ENCODE peak calls at places on chromosomes 6 and 20, in eight cellular contexts. R is foreskin keratinocyte, F is right lobe of liver, A is tibial nerve, T is psoas muscle, O is A549, P is PC-3, L is RWPE1. X is an unnamed sample.

GRCh38 chr20:9743871-9744270 is 95.0 kb downstream of the PAK5 start:
- DNase-seq in L (no peak), P (no peak), R (no peak), O (no peak), F (no peak), T (no peak), A (no peak), X (no peak)

GRCh38 chr20:35663813-35664543 is 722 bp downstream of the CPNE1 start:
- DNase-seq in L (peak), R (peak), A (peak), F (peak), P (peak), T (peak), O (peak), X (peak)

GRCh38 chr20:32010096-32010495 is at the start of gene CCM2L:
- DNase-seq in L (no peak), R (no peak), T (no peak), A (no peak), F (no peak), P (no peak), O (no peak), X (no peak)

GRCh38 chr6:25249133-25249532 is 30.0 kb upstream of the CARMIL1 start:
- DNase-seq in A (no peak), O (no peak), T (no peak), P (no peak), R (no peak), L (no peak), F (no peak), X (no peak)

GRCh38 chr20:4697874-4698221 is 23.9 kb upstream of the PRND start:
- DNase-seq in T (no peak), R (no peak), F (no peak), P (no peak), A (no peak), O (no peak), L (no peak), X (no peak)

GRCh38 chr6:41536884-41537347 is 9.3 kb upstream of the FOXP4 start:
- DNase-seq in T (no peak), P (peak), R (peak), O (no peak), A (no peak), F (peak), L (peak), X (no peak)

GRCh38 chr20:59723108-59723500 is 118.8 kb downstream of the PHACTR3 start:
- DNase-seq in A (peak), P (no peak), R (no peak), F (no peak), L (no peak), O (no peak), T (no peak), X (no peak)

GRCh38 chr6:24936641-24937317 is 1.0 kb upstream of the RIPOR2 start:
- DNase-seq in L (no peak), A (no peak), F (no peak), R (no peak), O (no peak), T (no peak), P (peak), X (no peak)

GRCh38 chr6:125658759-125659431 is 90.5 kb upstream of the HEY2 start:
- DNase-seq in P (no peak), T (no peak), R (no peak), F (no peak), L (no peak), A (no peak), O (no peak), X (no peak)

GRCh38 chr20:57509665-57510237 is 15.2 kb downstream of the CTCFL start:
- DNase-seq in T (no peak), O (peak), F (no peak), P (peak), R (no peak), L (peak), A (no peak), X (no peak)

GRCh38 chr20:64165866-64166600 is 1.8 kb downstream of the MYT1 start:
- DNase-seq in F (peak), R (no peak), T (no peak), L (no peak), O (no peak), P (no peak), A (no peak), X (no peak)

GRCh38 chr6:42354707-42355106 is 97.0 kb downstream of the TRERF1 start:
- DNase-seq in F (no peak), O (no peak), A (no peak), P (no peak), R (no peak), L (no peak), T (no peak), X (no peak)

GRCh38 chr6:159594106-159594749 is 98.8 kb downstream of the SOD2 start:
- DNase-seq in R (peak), L (no peak), P (peak), F (no peak), T (no peak), O (no peak), A (no peak), X (no peak)

GRCh38 chr6:68635412-68635705 is 277 bp downstream of the ADGRB3 start:
- DNase-seq in L (no peak), P (no peak), R (no peak), A (no peak), O (no peak), F (no peak), T (no peak), X (no peak)

GRCh38 chr6:68635706-68636513 is 828 bp downstream of the ADGRB3 start:
- DNase-seq in P (no peak), A (no peak), R (no peak), L (no peak), O (no peak), F (no peak), T (no peak), X (no peak)

GRCh38 chr6:68633654-68634502 is 1.2 kb upstream of the ADGRB3 start:
- DNase-seq in O (no peak), R (no peak), F (no peak), T (no peak), A (no peak), P (no peak), L (no peak), X (no peak)

GRCh38 chr6:68632620-68633195 is 2.4 kb upstream of the ADGRB3 start:
- DNase-seq in O (no peak), P (no peak), A (no peak), T (no peak), L (no peak), R (no peak), F (no peak), X (no peak)

DNA sequence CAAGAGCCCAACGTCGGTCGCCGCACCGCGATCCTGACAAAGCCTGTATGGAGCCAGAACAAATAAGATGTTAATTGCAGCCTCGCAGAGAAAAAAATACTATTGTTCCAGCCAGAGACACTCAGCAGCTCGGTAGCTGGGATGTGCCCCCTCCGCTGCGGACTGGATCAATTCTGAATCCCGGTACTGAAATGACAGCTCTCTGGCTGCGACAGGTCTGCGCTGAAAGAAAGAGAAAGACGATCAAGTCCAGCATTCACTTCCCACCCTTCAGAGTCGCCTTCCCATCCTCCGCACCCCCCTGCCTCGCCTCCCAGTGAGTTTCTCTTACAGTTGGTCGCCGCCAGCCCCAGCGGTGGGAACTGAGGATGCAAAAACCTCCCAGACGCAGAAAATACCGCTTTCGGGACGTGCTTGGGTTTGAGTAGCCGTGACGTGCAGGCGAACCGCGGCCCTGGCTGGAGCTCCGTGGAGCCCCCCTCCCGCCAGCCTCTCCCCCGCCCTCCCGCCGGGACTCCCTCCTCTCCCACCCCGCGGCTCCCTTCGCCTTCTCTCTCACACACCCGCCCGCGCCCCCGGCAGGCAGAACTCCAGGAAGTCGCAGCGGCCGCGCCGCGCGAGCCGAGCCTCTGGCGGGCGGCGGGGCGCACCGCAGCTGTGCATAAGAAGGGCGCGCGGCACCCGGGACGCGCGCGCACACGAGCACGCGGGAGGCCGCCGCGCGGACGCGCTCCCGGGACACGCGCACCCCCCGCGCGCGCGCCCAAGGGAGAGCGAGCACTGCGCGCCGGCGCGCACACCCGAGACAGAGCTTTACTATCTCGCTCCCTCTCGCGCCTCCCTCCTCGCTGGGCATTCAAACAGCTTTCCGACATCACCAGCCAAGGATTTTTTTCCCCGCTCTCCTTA is at the start of gene ADGRB3:
- DNase-seq in P (peak), A (peak), R (no peak), T (peak), F (peak), O (peak), L (peak), X (peak)
- TF ChIP-seq CTCF in P (no peak), A (peak), R (no peak), T (no peak), F (no peak), O (no peak), L (no peak), X (no peak)

GRCh38 chr6:56570434-56571359 is 72.0 kb downstream of the DST start:
- DNase-seq in O (peak), A (no peak), T (no peak), P (peak), L (peak), R (no peak), F (no peak), X (no peak)
- TF ChIP-seq CTCF in O (peak), A (peak), T (peak), P (peak), L (peak), R (peak), F (peak), X (peak)

DNA sequence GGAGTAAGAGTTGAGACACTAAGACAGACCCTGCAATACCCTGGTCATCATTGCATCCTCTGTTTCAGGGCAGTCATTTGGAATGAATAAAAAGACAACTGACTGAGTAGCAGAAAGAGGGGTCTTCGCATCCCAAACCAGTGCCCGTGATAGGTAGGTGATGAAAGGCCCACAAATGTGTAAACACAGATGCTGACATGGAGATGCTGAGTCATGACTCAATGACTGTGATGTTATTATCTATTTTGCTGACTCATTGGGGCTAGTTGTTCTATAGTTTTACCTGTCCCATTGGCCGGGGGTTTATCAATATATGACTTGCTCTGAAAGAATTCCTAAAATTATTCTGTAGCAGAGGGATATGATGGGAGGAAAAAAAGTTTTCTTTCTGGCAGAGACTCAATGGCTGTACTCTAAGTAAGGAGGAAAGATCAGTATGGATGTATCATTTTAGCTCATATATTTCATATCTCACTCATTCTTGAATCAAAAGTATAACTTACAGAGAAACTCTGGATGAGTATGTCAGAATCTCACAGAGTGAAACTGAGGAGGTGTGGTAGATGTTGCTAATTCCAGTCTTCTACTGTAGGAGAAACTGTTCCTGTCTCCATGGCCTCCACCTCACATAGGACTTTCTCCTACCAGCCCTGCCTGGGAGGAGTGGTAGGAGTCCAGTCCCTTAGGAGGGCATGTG is 119.9 kb upstream of the PREP start:
- DNase-seq in F (no peak), T (no peak), O (no peak), R (no peak), P (peak), L (peak), A (no peak), X (no peak)
- TF ChIP-seq CTCF in F (no peak), T (no peak), O (no peak), R (no peak), P (no peak), L (no peak), A (no peak), X (no peak)

DNA sequence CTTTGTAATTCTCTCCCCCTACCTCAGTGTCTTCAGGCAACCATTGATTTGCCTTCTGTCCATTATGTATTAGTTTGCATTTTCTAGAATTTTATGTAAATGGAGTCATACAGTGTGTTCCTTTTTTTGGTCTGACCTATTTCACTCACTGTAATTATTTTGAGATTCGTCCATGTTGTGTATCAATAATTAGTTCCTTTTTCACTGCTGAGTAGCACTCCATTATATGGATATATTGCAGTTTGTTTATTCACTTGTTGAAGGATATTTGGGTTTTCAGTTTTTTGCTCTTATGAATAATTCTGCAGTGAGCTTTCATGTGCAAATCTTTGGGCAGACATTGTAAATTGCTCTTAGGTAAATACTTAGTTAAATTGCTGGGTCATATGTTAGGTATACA is 97.1 kb downstream of the CTNNBL1 start:
- DNase-seq in O (no peak), L (no peak), A (no peak), T (no peak), R (no peak), F (no peak), P (no peak), X (no peak)
- TF ChIP-seq CTCF in O (no peak), L (no peak), A (no peak), T (no peak), R (no peak), F (no peak), P (no peak), X (no peak)

DNA sequence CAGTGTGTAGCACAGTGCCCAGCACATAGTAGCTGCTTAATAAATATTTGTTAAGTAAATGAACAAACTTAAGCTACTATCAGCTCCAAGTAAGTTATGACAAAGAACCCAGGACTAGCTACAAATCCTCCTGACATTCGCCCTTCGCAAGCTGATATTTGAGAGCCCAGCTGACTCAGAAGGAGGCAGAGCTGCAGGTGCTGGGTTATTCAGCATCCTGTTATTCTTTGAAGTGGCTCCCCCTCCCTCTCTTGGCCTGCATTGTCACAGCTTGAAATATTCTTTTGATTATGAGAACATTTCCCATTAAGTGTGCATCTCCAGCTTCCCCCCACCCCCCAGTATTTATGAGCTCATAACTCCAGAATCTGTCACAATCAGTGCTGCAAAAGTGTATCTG is 78.8 kb upstream of the RALY start:
- DNase-seq in F (no peak), A (no peak), O (peak), L (peak), T (no peak), P (peak), R (peak), X (no peak)
- TF ChIP-seq CTCF in F (no peak), A (no peak), O (no peak), L (no peak), T (no peak), P (peak), R (peak), X (no peak)

GRCh38 chr6:1724124-1724523 is 114.4 kb downstream of the FOXC1 start:
- DNase-seq in O (no peak), A (no peak), R (no peak), P (peak), L (no peak), F (no peak), T (no peak), X (no peak)

GRCh38 chr6:1720620-1721322 is 111.1 kb downstream of the FOXC1 start:
- DNase-seq in O (no peak), A (no peak), P (no peak), F (no peak), T (no peak), L (no peak), R (no peak), X (no peak)

GRCh38 chr6:1724616-1725015 is 114.9 kb downstream of the FOXC1 start:
- DNase-seq in T (peak), P (peak), O (no peak), A (no peak), F (no peak), R (no peak), L (peak), X (no peak)

GRCh38 chr6:1719922-1720321 is 110.2 kb downstream of the FOXC1 start:
- DNase-seq in L (no peak), A (no peak), R (no peak), O (no peak), T (no peak), P (no peak), F (no peak), X (no peak)

GRCh38 chr6:1722801-1723200 is 113.1 kb downstream of the FOXC1 start:
- DNase-seq in F (no peak), R (no peak), O (no peak), T (no peak), L (no peak), A (peak), P (no peak), X (no peak)
- TF ChIP-seq CTCF in F (no peak), R (no peak), O (no peak), T (no peak), L (no peak), A (no peak), P (no peak), X (no peak)

DNA sequence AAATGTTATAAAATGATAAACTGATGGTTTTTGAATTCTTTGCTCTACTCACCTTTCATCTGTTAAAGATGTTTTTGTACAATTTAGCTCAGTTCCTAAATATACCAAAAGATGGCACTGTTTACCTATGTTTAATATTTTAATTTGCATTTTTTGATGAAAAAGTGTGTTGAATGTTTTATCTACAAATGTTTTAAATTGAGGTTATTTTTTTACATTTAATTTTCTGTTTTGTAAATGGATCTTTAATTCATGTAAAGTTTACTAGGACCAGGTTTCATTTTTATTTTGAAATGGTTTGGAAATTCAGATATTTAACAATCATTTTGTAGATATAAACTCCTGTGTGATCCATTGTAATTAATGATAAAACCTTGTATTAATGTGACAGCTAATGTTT is 30.0 kb downstream of the CDKAL1 start:
- DNase-seq in R (no peak), F (no peak), O (no peak), A (no peak), T (no peak), P (peak), L (peak), X (no peak)
- TF ChIP-seq CTCF in R (peak), F (peak), O (peak), A (peak), T (peak), P (peak), L (peak), X (peak)

DNA sequence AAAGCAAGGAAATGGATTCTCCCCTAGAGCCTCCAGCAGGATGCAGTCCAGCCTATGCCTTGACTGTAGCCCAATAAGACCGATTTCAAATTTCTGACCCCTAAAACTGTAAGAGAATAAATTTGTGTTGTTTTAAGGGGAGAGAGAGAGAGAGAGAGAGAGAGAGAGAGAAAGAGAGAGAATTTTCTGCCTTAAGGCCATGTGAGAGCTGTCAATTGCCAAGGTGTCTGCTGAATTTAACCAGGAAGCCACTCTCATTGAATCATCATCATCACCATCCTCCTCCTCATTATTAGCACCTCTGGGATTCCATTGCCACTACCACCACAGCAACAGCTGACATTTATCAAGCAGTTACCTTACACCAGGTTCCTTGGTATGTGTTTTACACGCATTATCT is 27.8 kb upstream of the TNFRSF21 start:
- DNase-seq in R (no peak), O (no peak), F (no peak), L (no peak), P (no peak), A (no peak), T (no peak), X (no peak)
- TF ChIP-seq CTCF in R (no peak), O (no peak), F (no peak), L (no peak), P (no peak), A (no peak), T (no peak), X (no peak)

GRCh38 chr6:5950448-5950847 is 56.3 kb downstream of the NRN1 start:
- DNase-seq in O (no peak), L (no peak), A (no peak), P (peak), F (no peak), R (no peak), T (no peak), X (no peak)
- TF ChIP-seq CTCF in O (peak), L (no peak), A (peak), P (peak), F (peak), R (peak), T (peak), X (no peak)